ENCODE peak calls at places on chromosomes 12 and 14, in four cellular contexts. One of them, this sample, is unnamed.

GRCh38 chr12:100675432-100675831 is 101.9 kb downstream of the GAS2L3 start:
- DNase-seq in AG04450: peak; percentile 47
- DNase-seq in left lung: no peak
- DNase-seq in fibroblast of mammary gland: peak; percentile 79
- DNase-seq in this sample: no peak

GRCh38 chr12:110844551-110845395 is 2.0 kb upstream of the CCDC63 start:
- DNase-seq in AG04450: no peak
- DNase-seq in fibroblast of mammary gland: peak; percentile 25
- DNase-seq in left lung: no peak
- DNase-seq in this sample: no peak

GRCh38 chr12:106108187-106108816 is 30.5 kb downstream of the NUAK1 start:
- DNase-seq in AG04450: no peak
- DNase-seq in fibroblast of mammary gland: no peak
- DNase-seq in left lung: no peak
- DNase-seq in this sample: no peak

GRCh38 chr12:131607658-131608447 is 103.0 kb upstream of the SFSWAP start:
- DNase-seq in left lung: no peak
- DNase-seq in AG04450: no peak
- DNase-seq in fibroblast of mammary gland: no peak
- DNase-seq in this sample: no peak

GRCh38 chr12:82730832-82731497 is 44.3 kb downstream of the TMTC2 start:
- DNase-seq in AG04450: no peak
- DNase-seq in fibroblast of mammary gland: peak; percentile 65
- DNase-seq in left lung: no peak
- DNase-seq in this sample: no peak

GRCh38 chr14:60812987-60813386 is 78.4 kb downstream of the MNAT1 start:
- DNase-seq in fibroblast of mammary gland: no peak
- DNase-seq in AG04450: no peak
- DNase-seq in left lung: peak; percentile 60
- DNase-seq in this sample: no peak

GRCh38 chr14:67846029-67846610 is 26.5 kb downstream of the RAD51B start:
- DNase-seq in left lung: no peak
- DNase-seq in AG04450: no peak
- DNase-seq in fibroblast of mammary gland: no peak
- DNase-seq in this sample: no peak

GRCh38 chr12:67269632-67270578 is 747 bp downstream of the CAND1 start:
- DNase-seq in left lung: peak; percentile 87
- DNase-seq in AG04450: no peak
- DNase-seq in fibroblast of mammary gland: no peak
- DNase-seq in this sample: peak; percentile 50

GRCh38 chr12:62632521-62632920 is 165.9 kb downstream of the MON2 start:
- DNase-seq in left lung: peak; percentile 82
- DNase-seq in AG04450: no peak
- DNase-seq in fibroblast of mammary gland: peak; percentile 56
- DNase-seq in this sample: no peak

GRCh38 chr12:123714302-123714627 is 2.1 kb downstream of the ATP6V0A2 start:
- DNase-seq in fibroblast of mammary gland: no peak
- DNase-seq in AG04450: no peak
- DNase-seq in left lung: no peak
- DNase-seq in this sample: no peak

GRCh38 chr12:122823429-122823828 is 11.8 kb upstream of the HIP1R start:
- DNase-seq in AG04450: no peak
- DNase-seq in fibroblast of mammary gland: no peak
- DNase-seq in left lung: no peak
- DNase-seq in this sample: no peak

GRCh38 chr14:97456958-97457357 is 659.8 kb downstream of the VRK1 start:
- DNase-seq in AG04450: no peak
- DNase-seq in fibroblast of mammary gland: no peak
- DNase-seq in left lung: no peak
- DNase-seq in this sample: peak; percentile 69

DNA sequence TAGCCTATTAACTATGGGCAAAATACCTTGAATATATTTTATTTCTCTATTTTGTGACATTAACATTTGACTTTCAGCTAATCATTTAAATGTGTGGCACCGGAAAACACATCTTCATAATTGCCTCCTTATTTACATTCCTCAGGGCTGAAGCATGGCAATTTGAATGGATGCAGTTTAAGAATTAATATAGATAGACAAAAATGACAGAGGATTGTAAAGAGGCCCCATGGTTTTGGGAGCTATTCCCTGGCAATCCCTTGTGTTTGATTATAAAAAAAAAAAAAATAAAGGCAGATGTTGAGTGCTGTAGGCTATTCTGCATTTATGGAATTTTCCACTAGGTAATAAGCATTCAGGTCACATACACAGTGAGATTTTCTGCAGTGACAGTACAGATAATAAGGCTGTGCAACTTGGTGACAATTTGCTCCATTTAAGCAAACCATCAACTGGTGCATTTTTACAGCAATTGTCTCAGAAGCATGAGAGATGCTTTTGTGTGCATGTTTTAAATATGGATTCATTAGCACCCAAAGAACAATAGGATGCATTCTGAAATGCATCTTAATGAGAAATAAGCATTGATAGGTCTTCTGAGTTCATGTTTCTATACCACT is 123.2 kb upstream of the SLC38A4 start:
- DNase-seq in AG04450: no peak
- DNase-seq in fibroblast of mammary gland: no peak
- DNase-seq in left lung: no peak
- DNase-seq in this sample: no peak
- H3K4me3 ChIP-seq in AG04450: no peak overlapping the region
- H3K4me3 ChIP-seq in fibroblast of mammary gland: no peak overlapping the region
- H3K4me3 ChIP-seq in left lung: no peak overlapping the region
- H3K4me3 ChIP-seq in this sample: no peak overlapping the region

GRCh38 chr12:16076553-16076952 is 165.4 kb downstream of the DERA start:
- DNase-seq in AG04450: no peak
- DNase-seq in left lung: no peak
- DNase-seq in fibroblast of mammary gland: peak; percentile 45
- DNase-seq in this sample: no peak
- TF ChIP-seq CTCF in AG04450: peak; percentile 26
- TF ChIP-seq CTCF in left lung: peak; percentile 24
- TF ChIP-seq CTCF in fibroblast of mammary gland: peak; percentile 51
- TF ChIP-seq CTCF in this sample: no peak

DNA sequence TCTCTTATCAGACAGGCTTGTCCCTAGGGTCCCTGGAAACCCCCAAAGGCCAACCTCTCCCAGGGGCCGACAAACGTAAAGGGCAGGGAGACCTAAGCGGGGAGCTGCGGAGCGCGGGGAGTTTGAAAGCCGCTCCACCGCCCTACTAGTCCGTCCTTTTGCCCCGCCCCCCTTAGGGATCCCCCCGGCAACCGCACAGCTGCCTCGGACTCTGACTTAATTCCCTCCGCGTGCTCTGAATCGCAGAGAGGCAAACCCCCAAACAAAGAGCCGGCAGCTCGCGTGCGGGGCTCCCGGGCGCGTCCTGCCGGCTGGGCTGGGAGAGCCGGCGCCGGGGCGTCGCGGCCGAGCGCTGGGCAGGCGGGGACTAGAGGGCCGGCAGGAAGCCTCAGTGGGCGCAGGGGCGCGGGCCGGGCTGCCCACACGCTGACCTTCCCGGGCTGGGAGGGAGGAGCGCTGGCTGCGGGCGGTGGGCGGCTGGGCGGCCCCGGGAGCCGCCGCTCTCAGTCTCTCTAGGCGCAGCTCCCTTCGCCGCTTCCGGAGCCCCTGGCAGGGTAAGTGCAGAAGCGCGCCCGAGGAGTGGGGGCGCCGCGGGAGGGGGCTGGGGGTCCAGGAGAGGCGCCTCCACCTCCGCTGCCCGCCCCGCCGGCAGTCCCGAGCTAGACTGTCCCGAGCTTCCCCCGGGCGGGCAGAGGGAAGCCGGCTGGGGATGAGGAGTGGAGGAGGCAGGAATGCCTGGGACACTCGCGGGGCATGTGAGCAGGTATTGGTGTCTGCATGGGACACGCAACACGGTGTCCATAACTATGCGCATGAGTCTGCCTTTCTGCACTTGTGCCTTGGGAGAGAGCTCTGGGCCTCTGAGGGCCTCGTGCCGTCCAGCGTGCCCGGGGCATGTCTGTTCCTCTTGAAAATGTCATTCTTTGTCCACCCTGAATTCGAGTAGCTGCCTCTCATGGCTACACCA is at the start of gene TSPAN11:
- DNase-seq in fibroblast of mammary gland: peak; percentile 20
- DNase-seq in AG04450: no peak
- DNase-seq in left lung: peak; percentile 81
- DNase-seq in this sample: no peak
- H3K4me3 ChIP-seq in fibroblast of mammary gland: peak within 1 kb of the TSS; percentile 32
- H3K4me3 ChIP-seq in AG04450: peak within 1 kb of the TSS; percentile 50
- H3K4me3 ChIP-seq in left lung: peak within 1 kb of the TSS; percentile 31
- H3K4me3 ChIP-seq in this sample: no peak within 1 kb of the TSS

GRCh38 chr14:73467377-73467776 is 9.0 kb upstream of the NUMB start:
- DNase-seq in fibroblast of mammary gland: peak; percentile 87
- DNase-seq in AG04450: no peak
- DNase-seq in left lung: peak; percentile 90
- DNase-seq in this sample: no peak

GRCh38 chr14:73471582-73472181 is 13.3 kb upstream of the NUMB start:
- DNase-seq in left lung: no peak
- DNase-seq in fibroblast of mammary gland: no peak
- DNase-seq in AG04450: no peak
- DNase-seq in this sample: no peak

GRCh38 chr14:73467800-73468199 is 9.5 kb upstream of the NUMB start:
- DNase-seq in fibroblast of mammary gland: peak; percentile 90
- DNase-seq in AG04450: no peak
- DNase-seq in left lung: no peak
- DNase-seq in this sample: no peak

GRCh38 chr14:73465833-73466532 is 7.6 kb upstream of the NUMB start:
- DNase-seq in fibroblast of mammary gland: no peak
- DNase-seq in left lung: no peak
- DNase-seq in AG04450: no peak
- DNase-seq in this sample: no peak

GRCh38 chr14:73468808-73469386 is 10.6 kb upstream of the NUMB start:
- DNase-seq in left lung: no peak
- DNase-seq in AG04450: no peak
- DNase-seq in fibroblast of mammary gland: no peak
- DNase-seq in this sample: no peak
- TF ChIP-seq CTCF in left lung: no peak
- TF ChIP-seq CTCF in AG04450: no peak
- TF ChIP-seq CTCF in fibroblast of mammary gland: no peak
- TF ChIP-seq CTCF in this sample: no peak

DNA sequence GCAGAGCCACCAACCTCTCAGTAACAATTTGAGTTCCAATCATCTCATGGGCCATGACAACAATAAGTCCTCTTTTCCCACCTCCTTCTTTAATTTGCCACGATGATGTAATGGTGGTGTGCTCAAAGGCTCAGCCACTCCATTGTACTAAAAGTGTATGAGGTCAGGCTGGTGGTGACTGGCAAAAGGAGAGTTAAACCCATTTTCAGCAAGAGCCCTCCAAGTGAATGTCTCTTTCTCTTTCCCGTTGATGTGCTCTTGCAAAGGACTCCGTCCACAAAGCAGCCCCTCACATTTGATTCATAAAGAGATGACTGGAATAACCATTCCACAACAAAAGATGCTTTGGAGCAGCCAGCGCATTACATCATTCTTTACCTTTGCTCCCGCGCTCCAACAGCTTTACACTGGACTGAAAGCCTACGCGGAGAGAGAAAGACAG is 41.6 kb downstream of the DUSP16 start:
- DNase-seq in fibroblast of mammary gland: no peak
- DNase-seq in AG04450: no peak
- DNase-seq in left lung: no peak
- DNase-seq in this sample: no peak
- H3K4me3 ChIP-seq in fibroblast of mammary gland: no peak overlapping the region
- H3K4me3 ChIP-seq in AG04450: no peak overlapping the region
- H3K4me3 ChIP-seq in left lung: no peak overlapping the region
- H3K4me3 ChIP-seq in this sample: no peak overlapping the region

GRCh38 chr14:100165825-100166520 is 6.5 kb upstream of the DEGS2 start:
- DNase-seq in AG04450: no peak
- DNase-seq in fibroblast of mammary gland: no peak
- DNase-seq in left lung: no peak
- DNase-seq in this sample: no peak
- TF ChIP-seq CTCF in AG04450: no peak
- TF ChIP-seq CTCF in fibroblast of mammary gland: no peak
- TF ChIP-seq CTCF in left lung: no peak
- TF ChIP-seq CTCF in this sample: no peak